ENCODE peak calls at places on chromosomes 6 and 20, in seven cellular contexts. C is neuronal stem cell, H is PC-3, E is IMR-90, A is astrocyte, D is mammary epithelial cell, U is fibroblast of lung. T is an unnamed sample.

GRCh38 chr6:111219785-111220184 is 132.5 kb downstream of the SLC16A10 start:
- DNase-seq in C (no peak), H (no peak), E (no peak), A (no peak), D (no peak), U (no peak), T (no peak)

GRCh38 chr6:85483041-85483700 is 33.3 kb downstream of the NT5E start:
- DNase-seq in C (peak; percentile 57), H (peak; percentile 85), E (peak; percentile 71), A (peak; percentile 50), D (peak; percentile 57), U (peak; percentile 71), T (peak; percentile 75)

GRCh38 chr20:46572181-46572580 is 21.7 kb upstream of the OCSTAMP start:
- DNase-seq in C (no peak), H (no peak), E (no peak), A (no peak), D (no peak), U (no peak), T (no peak)

GRCh38 chr6:170095273-170095976 is 195.5 kb downstream of the DLL1 start:
- DNase-seq in C (no peak), H (no peak), E (no peak), A (no peak), D (no peak), U (no peak), T (no peak)

GRCh38 chr6:16700202-16700997 is 60.9 kb downstream of the ATXN1 start:
- DNase-seq in C (no peak), H (no peak), E (no peak), A (no peak), D (no peak), U (no peak), T (no peak)

GRCh38 chr20:7924692-7925091 is 15.6 kb downstream of the HAO1 start:
- DNase-seq in C (no peak), H (peak; percentile 93), E (peak; percentile 97), A (peak; percentile 95), D (peak; percentile 87), U (peak; percentile 82), T (peak; percentile 93)

GRCh38 chr20:21031666-21032065 is 74.5 kb downstream of the LINC00237 start:
- DNase-seq in C (no peak), H (no peak), E (no peak), A (no peak), D (no peak), U (no peak), T (no peak)

GRCh38 chr6:161439093-161439492 is 165.2 kb upstream of the AGPAT4 start:
- DNase-seq in C (no peak), H (peak; percentile 60), E (peak; percentile 90), A (peak; percentile 97), D (peak; percentile 89), U (peak; percentile 94), T (peak; percentile 71)

GRCh38 chr6:57138026-57138425 is 34.1 kb upstream of the BAG2 start:
- DNase-seq in C (no peak), H (no peak), E (no peak), A (no peak), D (no peak), U (no peak), T (no peak)

GRCh38 chr6:15905488-15906392 is 223.1 kb upstream of the MYLIP start:
- DNase-seq in C (no peak), H (no peak), E (no peak), A (no peak), D (no peak), U (no peak), T (peak; percentile 60)

GRCh38 chr20:21323640-21324039 is 20.5 kb downstream of the XRN2 start:
- DNase-seq in C (no peak), H (peak; percentile 82), E (peak; percentile 86), A (peak; percentile 66), D (peak; percentile 84), U (peak; percentile 85), T (peak; percentile 88)

GRCh38 chr20:57157106-57157691 is 109.2 kb downstream of the BMP7 start:
- DNase-seq in C (no peak), H (no peak), E (no peak), A (no peak), D (no peak), U (no peak), T (no peak)

GRCh38 chr20:44071526-44072111 is 115.4 kb downstream of the JPH2 start:
- DNase-seq in C (no peak), H (no peak), E (no peak), A (no peak), D (no peak), U (no peak), T (no peak)

GRCh38 chr20:57927376-57927775 is 217.6 kb upstream of the PMEPA1 start:
- DNase-seq in C (no peak), H (no peak), E (no peak), A (no peak), D (no peak), U (no peak), T (no peak)

GRCh38 chr20:49475292-49475691 is 7.2 kb downstream of the KCNB1 start:
- DNase-seq in C (no peak), H (no peak), E (no peak), A (no peak), D (no peak), U (no peak), T (peak; percentile 1)

GRCh38 chr6:133040025-133040838 is 200.9 kb upstream of the EYA4 start:
- DNase-seq in C (no peak), H (peak; percentile 55), E (peak; percentile 34), A (peak; percentile 1), D (peak; percentile 6), U (peak; percentile 41), T (peak; percentile 21)

GRCh38 chr20:7773511-7773910 is 166.7 kb downstream of the HAO1 start:
- DNase-seq in C (no peak), H (peak; percentile 63), E (no peak), A (no peak), D (peak; percentile 28), U (no peak), T (no peak)

GRCh38 chr20:64115171-64115911 is 8.0 kb upstream of the NPBWR2 start:
- DNase-seq in C (no peak), H (no peak), E (no peak), A (no peak), D (no peak), U (no peak), T (no peak)

GRCh38 chr6:89122625-89123024 is 4.8 kb upstream of the SRSF12 start:
- DNase-seq in C (no peak), H (peak; percentile 54), E (peak; percentile 52), A (no peak), D (peak; percentile 27), U (peak; percentile 66), T (peak; percentile 47)

GRCh38 chr20:958936-959815 is 42.9 kb downstream of the RSPO4 start:
- DNase-seq in C (no peak), H (no peak), E (no peak), A (no peak), D (no peak), U (no peak), T (no peak)

GRCh38 chr6:124960757-124961467 is 1.3 kb upstream of the RNF217 start:
- DNase-seq in C (no peak), H (no peak), E (no peak), A (peak; percentile 27), D (no peak), U (no peak), T (no peak)

GRCh38 chr6:42361036-42361435 is 90.7 kb downstream of the TRERF1 start:
- DNase-seq in C (no peak), H (no peak), E (no peak), A (no peak), D (no peak), U (no peak), T (no peak)

GRCh38 chr6:99490608-99491007 is 24.6 kb downstream of the USP45 start:
- DNase-seq in C (no peak), H (no peak), E (no peak), A (no peak), D (no peak), U (no peak), T (no peak)

GRCh38 chr6:35051997-35052583 is 89.0 kb downstream of the TCP11 start:
- DNase-seq in C (no peak), H (no peak), E (no peak), A (no peak), D (no peak), U (no peak), T (no peak)
- H3K4me1 ChIP-seq in C (peaks cover 43% of the 10 kb centered on the region), H (no peaks in the 10 kb centered on the region), E (peaks cover 36% of the 10 kb centered on the region), A (peaks cover 47% of the 10 kb centered on the region), D (peaks cover 7% of the 10 kb centered on the region), U (peaks cover 40% of the 10 kb centered on the region), T (peaks cover 29% of the 10 kb centered on the region)

GRCh38 chr6:73216859-73217258 is 8.4 kb downstream of the KHDC1L start:
- DNase-seq in C (no peak), H (no peak), E (no peak), A (no peak), D (no peak), U (no peak), T (no peak)
- H2AFZ ChIP-seq in C (no peak overlapping the region), H (no peak overlapping the region), E (no peak overlapping the region), A (no peak overlapping the region), D (no peak overlapping the region), U (no peak overlapping the region), T (no peak overlapping the region)

DNA sequence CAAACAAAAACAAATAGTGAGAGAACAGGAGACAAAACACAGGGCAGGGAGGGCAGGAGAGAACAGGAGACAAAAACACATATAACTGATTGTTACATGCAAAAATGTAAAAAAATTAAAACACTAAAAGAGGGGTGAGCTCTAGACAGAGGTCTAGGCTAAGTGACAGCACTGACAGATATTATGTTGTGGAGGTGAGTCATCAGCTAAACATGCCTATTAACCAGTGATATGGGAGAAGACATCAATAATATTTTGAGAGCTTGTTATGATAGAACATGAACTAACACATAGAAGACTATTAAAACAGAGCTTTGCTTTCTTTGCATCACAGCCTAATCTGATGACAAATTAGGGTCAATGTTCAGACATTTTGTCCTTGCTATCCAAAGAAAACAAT is 972.7 kb downstream of the PRIM2 start:
- DNase-seq in C (no peak), H (peak; percentile 46), E (no peak), A (no peak), D (peak; percentile 11), U (no peak), T (no peak)
- H3K9ac ChIP-seq in C (no peak overlapping the region), H (no peak overlapping the region), E (no peak overlapping the region), A (no peak overlapping the region), D (no peak overlapping the region), U (no peak overlapping the region), T (no peak overlapping the region)

GRCh38 chr20:41047279-41047974 is 18.8 kb downstream of the TOP1 start:
- DNase-seq in C (no peak), H (no peak), E (no peak), A (no peak), D (no peak), U (no peak), T (peak; percentile 38)

GRCh38 chr20:41047975-41048305 is 19.3 kb downstream of the TOP1 start:
- DNase-seq in C (no peak), H (peak; percentile 38), E (no peak), A (no peak), D (peak; percentile 59), U (peak; percentile 51), T (peak; percentile 63)

GRCh38 chr20:41046716-41047115 is 18.1 kb downstream of the TOP1 start:
- DNase-seq in C (no peak), H (peak; percentile 24), E (peak; percentile 63), A (peak; percentile 52), D (no peak), U (peak; percentile 42), T (peak; percentile 52)

GRCh38 chr20:41044409-41045062 is 15.9 kb downstream of the TOP1 start:
- DNase-seq in C (no peak), H (no peak), E (no peak), A (no peak), D (no peak), U (no peak), T (no peak)

DNA sequence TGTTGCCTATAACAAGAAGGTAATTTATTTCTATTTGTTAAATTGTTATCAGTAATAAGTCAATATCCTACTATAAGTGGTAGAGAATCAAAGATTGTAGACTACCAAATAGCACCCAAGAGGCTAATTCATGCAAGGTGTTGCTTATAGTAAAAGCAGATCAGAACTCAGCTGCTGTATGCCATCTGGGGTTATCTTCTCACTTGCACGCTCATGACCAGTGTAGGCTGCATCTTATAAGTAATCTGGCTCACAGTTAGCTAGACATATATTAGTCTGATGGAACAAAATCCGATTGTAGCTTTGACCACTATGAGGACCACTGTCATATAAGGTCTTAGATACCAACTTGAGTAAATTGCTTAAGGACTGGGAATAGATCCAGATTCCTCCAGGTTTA is 17.1 kb downstream of the TOP1 start:
- DNase-seq in C (no peak), H (no peak), E (no peak), A (no peak), D (no peak), U (no peak), T (no peak)
- H3K4me1 ChIP-seq in C (peaks cover 16% of the 10 kb centered on the region), H (peaks cover 24% of the 10 kb centered on the region), E (peaks cover 25% of the 10 kb centered on the region), A (peaks cover 26% of the 10 kb centered on the region), D (peaks cover 28% of the 10 kb centered on the region), U (peaks cover 22% of the 10 kb centered on the region), T (peaks cover 8% of the 10 kb centered on the region)

T was measured in mesenchymal stem cell.